ENCODE peak calls at places on chromosomes 7 and 10, in seven cellular contexts. W, Z, R, H, Y, D and J are unnamed samples.

GRCh38 chr10:132065491-132066105 is at the start of gene JAKMIP3:
- DNase-seq in W (no peak), Z (peak), R (no peak), H (peak), Y (peak), D (peak), J (no peak)

GRCh38 chr7:116630357-116630756 is 41.6 kb upstream of the MET start:
- DNase-seq in W (no peak), Z (no peak), R (no peak), H (no peak), Y (no peak), D (no peak), J (no peak)

GRCh38 chr10:122462533-122463465 is 1.4 kb downstream of the HTRA1 start:
- DNase-seq in W (no peak), Z (no peak), R (no peak), H (peak), Y (no peak), D (peak), J (no peak)

GRCh38 chr7:69395072-69395714 is 203.1 kb upstream of the AUTS2 start:
- DNase-seq in W (no peak), Z (peak), R (no peak), H (no peak), Y (no peak), D (no peak), J (no peak)

GRCh38 chr7:6160191-6160623 is 112.2 kb downstream of the CYTH3 start:
- DNase-seq in W (no peak), Z (peak), R (no peak), H (peak), Y (peak), D (peak), J (no peak)

GRCh38 chr10:21202766-21203457 is 305.8 kb upstream of the NEBL start:
- DNase-seq in W (no peak), Z (no peak), R (no peak), H (no peak), Y (no peak), D (no peak), J (no peak)

GRCh38 chr7:44606341-44607140 is at the start of gene OGDH:
- DNase-seq in W (peak), Z (peak), R (peak), H (peak), Y (peak), D (peak), J (peak)

GRCh38 chr10:71272122-71272771 is 46.8 kb upstream of the SLC29A3 start:
- DNase-seq in W (no peak), Z (peak), R (no peak), H (no peak), Y (peak), D (no peak), J (no peak)

GRCh38 chr7:91880413-91881241 is at the start of gene MTERF1:
- DNase-seq in W (peak), Z (peak), R (peak), H (peak), Y (peak), D (peak), J (peak)

GRCh38 chr10:84545651-84546050 is 217.3 kb downstream of the CCSER2 start:
- DNase-seq in W (no peak), Z (no peak), R (no peak), H (no peak), Y (no peak), D (no peak), J (no peak)

GRCh38 chr7:4745971-4746919 is 29.2 kb upstream of the AP5Z1 start:
- DNase-seq in W (no peak), Z (peak), R (peak), H (no peak), Y (no peak), D (no peak), J (no peak)

GRCh38 chr7:95478139-95479037 is 7.4 kb upstream of the ASB4 start:
- DNase-seq in W (no peak), Z (no peak), R (no peak), H (peak), Y (peak), D (peak), J (no peak)

GRCh38 chr10:93503075-93503474 is 6.7 kb downstream of the CEP55 start:
- DNase-seq in W (no peak), Z (no peak), R (no peak), H (no peak), Y (no peak), D (peak), J (no peak)

GRCh38 chr7:1742555-1743303 is 72.7 kb downstream of the ELFN1 start:
- DNase-seq in W (no peak), Z (no peak), R (no peak), H (no peak), Y (peak), D (peak), J (peak)

GRCh38 chr10:23375366-23375765 is 30.8 kb upstream of the C10orf67 start:
- DNase-seq in W (no peak), Z (no peak), R (no peak), H (no peak), Y (no peak), D (no peak), J (no peak)

GRCh38 chr10:54854389-54854788 is 53.4 kb upstream of the PCDH15 start:
- DNase-seq in W (no peak), Z (peak), R (no peak), H (no peak), Y (no peak), D (no peak), J (no peak)

GRCh38 chr7:380724-381210 is 90.8 kb downstream of the FOXL3 start:
- DNase-seq in W (no peak), Z (no peak), R (no peak), H (no peak), Y (no peak), D (no peak), J (no peak)

GRCh38 chr10:66833023-66833422 is 92.8 kb upstream of the LRRTM3 start:
- DNase-seq in W (no peak), Z (no peak), R (no peak), H (no peak), Y (no peak), D (no peak), J (no peak)

GRCh38 chr10:110067960-110068770 is 60.4 kb downstream of the ADD3 start:
- DNase-seq in W (no peak), Z (no peak), R (peak), H (no peak), Y (no peak), D (no peak), J (no peak)

GRCh38 chr10:78815702-78816334 is 252.9 kb upstream of the ZMIZ1 start:
- DNase-seq in W (no peak), Z (no peak), R (no peak), H (no peak), Y (no peak), D (no peak), J (no peak)

GRCh38 chr7:134083766-134084487 is 43.2 kb upstream of the LRGUK start:
- DNase-seq in W (no peak), Z (peak), R (no peak), H (no peak), Y (no peak), D (no peak), J (no peak)

GRCh38 chr7:155216475-155217272 is 81.0 kb upstream of the INSIG1 start:
- DNase-seq in W (no peak), Z (peak), R (no peak), H (no peak), Y (no peak), D (no peak), J (no peak)

GRCh38 chr7:151875862-151876111 is 1.1 kb downstream of the PRKAG2 start:
- DNase-seq in W (peak), Z (no peak), R (no peak), H (no peak), Y (peak), D (no peak), J (no peak)

GRCh38 chr10:9253121-9253520 is 1198.6 kb downstream of the GATA3 start:
- DNase-seq in W (no peak), Z (peak), R (no peak), H (no peak), Y (no peak), D (no peak), J (no peak)

GRCh38 chr10:114208351-114208750 is 29.2 kb downstream of the TDRD1 start:
- DNase-seq in W (no peak), Z (no peak), R (no peak), H (no peak), Y (no peak), D (peak), J (no peak)

GRCh38 chr10:71774916-71775702 is 1.8 kb upstream of the VSIR start:
- DNase-seq in W (no peak), Z (no peak), R (no peak), H (peak), Y (no peak), D (no peak), J (no peak)

GRCh38 chr7:117825132-117825531 is 48.1 kb downstream of the CTTNBP2 start:
- DNase-seq in W (no peak), Z (peak), R (no peak), H (no peak), Y (no peak), D (no peak), J (no peak)

GRCh38 chr10:72277340-72277995 is 3.7 kb downstream of the DDIT4 start:
- DNase-seq in W (no peak), Z (no peak), R (no peak), H (no peak), Y (no peak), D (no peak), J (no peak)

GRCh38 chr10:119680050-119680449 is 28.9 kb downstream of the BAG3 start:
- DNase-seq in W (no peak), Z (peak), R (no peak), H (no peak), Y (peak), D (no peak), J (no peak)

GRCh38 chr10:1978593-1978992 is 241.3 kb upstream of the ADARB2 start:
- DNase-seq in W (no peak), Z (peak), R (no peak), H (no peak), Y (no peak), D (no peak), J (no peak)

GRCh38 chr7:99665312-99665759 is 14.5 kb downstream of the CYP3A5 start:
- DNase-seq in W (no peak), Z (no peak), R (no peak), H (no peak), Y (no peak), D (no peak), J (no peak)

GRCh38 chr10:86648706-86649426 is 5.5 kb upstream of the OPN4 start:
- DNase-seq in W (no peak), Z (peak), R (no peak), H (no peak), Y (no peak), D (no peak), J (no peak)

GRCh38 chr7:154623399-154623798 is 379.5 kb downstream of the PAXIP1 start:
- DNase-seq in W (no peak), Z (no peak), R (no peak), H (no peak), Y (no peak), D (no peak), J (no peak)

GRCh38 chr7:100170111-100170897 is 1.9 kb upstream of the GAL3ST4 start:
- DNase-seq in W (no peak), Z (no peak), R (no peak), H (no peak), Y (no peak), D (no peak), J (no peak)

GRCh38 chr10:100654835-100655759 is 90.3 kb upstream of the PAX2 start:
- DNase-seq in W (no peak), Z (no peak), R (no peak), H (no peak), Y (no peak), D (peak), J (no peak)

GRCh38 chr10:373516-374309 is 238.5 kb downstream of the ZMYND11 start:
- DNase-seq in W (no peak), Z (peak), R (no peak), H (no peak), Y (no peak), D (peak), J (no peak)

GRCh38 chr7:25830228-25830627 is 321.8 kb upstream of the NFE2L3 start:
- DNase-seq in W (no peak), Z (no peak), R (no peak), H (no peak), Y (no peak), D (no peak), J (no peak)

GRCh38 chr7:121510302-121510701 is 114.2 kb upstream of the FAM3C start:
- DNase-seq in W (no peak), Z (peak), R (no peak), H (no peak), Y (no peak), D (no peak), J (no peak)